ENCODE peak calls at places on chromosome 19, in five cellular contexts. Z is BJ, C is mammary epithelial cell, H is bronchial epithelial cell, A is pancreas. M is an unnamed sample.

GRCh38 chr19:5631511-5632240 is 8.8 kb downstream of the SAFB start:
- DNase-seq in Z (no peak), C (no peak), A (no peak), H (no peak), M (no peak)

GRCh38 chr19:35346193-35347052 is 1.3 kb upstream of the FFAR1 start:
- DNase-seq in C (peak), H (no peak), A (peak), Z (no peak), M (no peak)

GRCh38 chr19:48833049-48833448 is 3.2 kb downstream of the HSD17B14 start:
- DNase-seq in Z (no peak), H (no peak), C (no peak), A (no peak), M (no peak)

GRCh38 chr19:850221-850978 is 1.7 kb upstream of the ELANE start:
- DNase-seq in Z (peak), C (no peak), H (no peak), A (peak), M (peak)

GRCh38 chr19:57465680-57466381 is 8.9 kb upstream of the VN1R1 start:
- DNase-seq in Z (no peak), A (no peak), H (peak), C (peak), M (peak)

GRCh38 chr19:2059422-2060201 is 8.6 kb upstream of the MKNK2 start:
- DNase-seq in Z (no peak), H (peak), C (peak), A (peak), M (peak)

GRCh38 chr19:49231804-49232203 is 74.2 kb downstream of the TRPM4 start:
- DNase-seq in H (no peak), C (no peak), Z (no peak), A (no peak), M (no peak)

GRCh38 chr19:16229322-16229641 is 31.6 kb downstream of the AP1M1 start:
- DNase-seq in C (no peak), A (no peak), Z (no peak), H (no peak), M (no peak)

GRCh38 chr19:38024991-38025716 is 118.1 kb downstream of the SIPA1L3 start:
- DNase-seq in C (no peak), A (peak), H (no peak), Z (no peak), M (no peak)

GRCh38 chr19:32437096-32437495 is 31.5 kb downstream of the DPY19L3 start:
- DNase-seq in Z (no peak), A (no peak), C (no peak), H (no peak), M (no peak)

GRCh38 chr19:48608798-48609263 is 2.3 kb downstream of the SPACA4 start:
- DNase-seq in Z (no peak), A (no peak), H (peak), C (no peak), M (peak)

GRCh38 chr19:18282788-18283141 is 1.3 kb upstream of the JUND start:
- DNase-seq in H (no peak), C (no peak), Z (no peak), A (no peak), M (no peak)

GRCh38 chr19:57171551-57172081 is 4.3 kb upstream of the DUXA start:
- DNase-seq in A (peak), Z (no peak), H (no peak), C (peak), M (peak)

GRCh38 chr19:19670070-19670551 is 1.5 kb downstream of the ZNF101 start:
- DNase-seq in H (no peak), A (no peak), C (no peak), Z (no peak), M (peak)

GRCh38 chr19:39740395-39740794 is 2.6 kb upstream of the CLC start:
- DNase-seq in C (no peak), H (no peak), Z (no peak), A (no peak), M (no peak)

GRCh38 chr19:35013047-35013819 is 13.1 kb downstream of the GRAMD1A start:
- DNase-seq in Z (no peak), H (peak), A (peak), C (peak), M (peak)

GRCh38 chr19:27765912-27766725 is 1446.8 kb downstream of the UQCRFS1 start:
- DNase-seq in Z (no peak), A (no peak), C (no peak), H (no peak), M (no peak)

GRCh38 chr19:2192862-2193261 is 29.1 kb downstream of the DOT1L start:
- DNase-seq in H (no peak), C (no peak), Z (no peak), A (no peak), M (no peak)

GRCh38 chr19:13843104-13843921 is 33.6 kb upstream of the NANOS3 start:
- DNase-seq in C (peak), Z (no peak), H (peak), A (peak), M (peak)

GRCh38 chr19:13881231-13881691 is 4.3 kb downstream of the NANOS3 start:
- DNase-seq in C (no peak), H (no peak), A (no peak), Z (no peak), M (no peak)

GRCh38 chr19:2717638-2718541 is 3.3 kb downstream of the DIRAS1 start:
- DNase-seq in H (no peak), A (no peak), C (no peak), Z (no peak), M (no peak)

GRCh38 chr19:28402701-28403290 is 810.2 kb downstream of the UQCRFS1 start:
- DNase-seq in Z (no peak), H (no peak), A (no peak), C (no peak), M (no peak)

GRCh38 chr19:47447470-47448359 is 24.0 kb downstream of the SLC8A2 start:
- DNase-seq in A (peak), C (peak), H (peak), Z (no peak), M (peak)

GRCh38 chr19:3095375-3096191 is 1.4 kb downstream of the GNA11 start:
- DNase-seq in C (peak), A (no peak), Z (no peak), H (peak), M (peak)

GRCh38 chr19:1862424-1863307 is 713 bp downstream of the KLF16 start:
- DNase-seq in A (peak), H (no peak), C (no peak), Z (no peak), M (peak)

GRCh38 chr19:14114854-14115253 is 2.7 kb downstream of the PRKACA start:
- DNase-seq in A (peak), Z (no peak), H (no peak), C (no peak), M (peak)

GRCh38 chr19:54462713-54463530 is 656 bp downstream of the LENG9 start:
- DNase-seq in H (peak), A (peak), Z (no peak), C (peak), M (peak)

GRCh38 chr19:35268546-35269424 is at the start of gene USF2:
- DNase-seq in Z (no peak), A (peak), C (peak), H (no peak), M (peak)

GRCh38 chr19:50556236-50557008 is 11.8 kb downstream of the LRRC4B start:
- DNase-seq in H (peak), C (peak), Z (peak), A (peak), M (peak)
- H3K4me3 ChIP-seq in H (no peak), C (peak), Z (peak), A (no peak), M (peak)

GRCh38 chr19:7292950-7293794 is 1.0 kb downstream of the INSR start:
- DNase-seq in Z (no peak), C (no peak), A (peak), H (no peak), M (no peak)

GRCh38 chr19:7293795-7294570 is at the start of gene INSR:
- DNase-seq in H (peak), A (peak), C (peak), Z (peak), M (peak)

GRCh38 chr19:7295912-7296486 is 1.8 kb upstream of the INSR start:
- DNase-seq in A (no peak), C (no peak), H (no peak), Z (no peak), M (no peak)

GRCh38 chr19:7292352-7292949 is 1.8 kb downstream of the INSR start:
- DNase-seq in Z (no peak), H (no peak), A (no peak), C (no peak), M (no peak)

GRCh38 chr19:7294571-7295212 is 478 bp upstream of the INSR start:
- DNase-seq in A (peak), Z (no peak), H (no peak), C (peak), M (peak)
- H3K4me3 ChIP-seq in A (peak), Z (peak), H (peak), C (peak), M (peak)

DNA sequence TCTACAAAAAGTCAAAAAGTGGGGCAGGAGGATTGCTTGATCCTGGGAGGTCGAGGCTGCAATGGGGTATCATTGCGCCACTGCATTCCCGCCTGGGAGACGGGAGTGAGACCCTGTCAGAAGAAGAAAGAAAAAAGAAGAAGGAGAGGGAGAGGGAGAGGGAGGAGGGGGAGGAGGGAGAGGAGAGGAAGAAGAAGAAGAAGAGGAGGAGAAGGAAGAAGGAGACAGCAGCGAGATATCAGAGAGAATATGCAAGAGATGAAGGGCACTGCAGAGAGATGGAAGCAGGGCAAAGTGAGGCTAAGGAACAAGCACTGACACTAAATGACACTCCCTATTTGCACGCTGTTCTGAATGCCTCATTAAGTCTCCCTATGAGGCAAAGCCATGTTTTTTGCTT is 14.5 kb downstream of the CYP2F1 start:
- DNase-seq in A (no peak), H (no peak), C (no peak), Z (no peak), M (no peak)
- H3K4me3 ChIP-seq in A (no peak), H (no peak), C (no peak), Z (no peak), M (no peak)

GRCh38 chr19:10006335-10006708 is 4.0 kb downstream of the COL5A3 start:
- DNase-seq in H (no peak), Z (no peak), C (no peak), A (no peak), M (no peak)
- H3K4me3 ChIP-seq in H (no peak), Z (no peak), C (no peak), A (no peak), M (no peak)

GRCh38 chr19:4437103-4437502 is 20.5 kb downstream of the UBXN6 start:
- DNase-seq in C (no peak), A (no peak), Z (no peak), H (no peak), M (no peak)
- H3K4me3 ChIP-seq in C (no peak), A (no peak), Z (no peak), H (no peak), M (no peak)

M was measured in epithelial cell of esophagus.